ENCODE peak calls at places on chromosomes 11 and 22, in six cellular contexts. B is psoas muscle, R is iPS-NIHi11, Z is body of pancreas, C is neuronal stem cell, K is GM10248. O is an unnamed sample.
A peak's percentile ranks its signal among the peaks of the same experiment; 100 is the strongest.

GRCh38 chr11:126146454-126147192 is 64.8 kb downstream of the RPUSD4 start:
- DNase-seq in C (peak; percentile 92), K (no peak), B (no peak), Z (no peak), R (peak; percentile 79), O (peak; percentile 39)

GRCh38 chr22:20605328-20605727 is 97.9 kb downstream of the MED15 start:
- DNase-seq in R (no peak), C (no peak), K (no peak), B (no peak), Z (no peak), O (no peak)

GRCh38 chr22:47619631-47620030 is 857.2 kb downstream of the TBC1D22A start:
- DNase-seq in R (no peak), K (no peak), C (no peak), Z (no peak), B (no peak), O (no peak)

GRCh38 chr11:117696489-117696888 is 100.5 kb downstream of the DSCAML1 start:
- DNase-seq in K (no peak), B (no peak), R (no peak), C (no peak), Z (no peak), O (no peak)

GRCh38 chr11:41954034-41954433 is 494.6 kb upstream of the LRRC4C start:
- DNase-seq in B (no peak), C (no peak), K (no peak), Z (no peak), R (no peak), O (no peak)

GRCh38 chr11:103326070-103326794 is 217.0 kb downstream of the DYNC2H1 start:
- DNase-seq in B (no peak), K (peak; percentile 59), Z (peak; percentile 49), C (peak; percentile 73), R (peak; percentile 77), O (no peak)

GRCh38 chr11:71895961-71896360 is 17.7 kb downstream of the DEFB131B start:
- DNase-seq in R (no peak), B (no peak), Z (no peak), C (no peak), K (no peak), O (no peak)

GRCh38 chr22:31342389-31343125 is 3.6 kb downstream of the PATZ1 start:
- DNase-seq in K (no peak), C (peak; percentile 18), Z (peak; percentile 33), B (no peak), R (peak; percentile 57), O (no peak)

GRCh38 chr22:17095538-17095937 is 10.7 kb downstream of the IL17RA start:
- DNase-seq in R (peak; percentile 74), K (no peak), C (no peak), Z (no peak), B (no peak), O (no peak)

GRCh38 chr22:37218771-37219411 is 6.6 kb upstream of the SSTR3 start:
- DNase-seq in C (no peak), B (no peak), Z (no peak), K (peak; percentile 85), R (no peak), O (no peak)